ENCODE peak calls at places on chromosomes 6 and 20, in ten cellular contexts. C is HepG2, G is IMR-90, Z is GM23248, X is SK-N-MC, J is colonic mucosa, O is astrocyte, A is PC-3, R is mammary epithelial cell, L is fibroblast of lung. P is an unnamed sample.

GRCh38 chr20:17560344-17561074 is 9.4 kb upstream of the DSTN start:
- DNase-seq in J (no peak), R (no peak), A (peak; percentile 4), L (no peak), Z (no peak), X (no peak), C (no peak), G (no peak), O (no peak), P (no peak)

GRCh38 chr20:8581451-8582183 is 449.6 kb downstream of the PLCB1 start:
- DNase-seq in X (no peak), C (no peak), J (no peak), O (no peak), L (no peak), G (no peak), Z (no peak), A (no peak), R (no peak), P (no peak)

GRCh38 chr6:16764188-16764950 is 3.1 kb upstream of the ATXN1 start:
- DNase-seq in X (no peak), Z (peak; percentile 75), R (peak; percentile 17), C (peak; percentile 53), J (no peak), G (peak; percentile 76), L (peak; percentile 72), O (peak; percentile 65), A (peak; percentile 69), P (peak; percentile 31)

GRCh38 chr6:130183271-130184222 is 39.2 kb downstream of the SAMD3 start:
- DNase-seq in Z (no peak), R (no peak), G (no peak), A (no peak), J (no peak), O (no peak), C (no peak), X (no peak), L (no peak), P (no peak)

GRCh38 chr6:144548525-144548924 is 263.4 kb downstream of the UTRN start:
- DNase-seq in X (no peak), L (no peak), Z (no peak), O (no peak), C (no peak), G (no peak), R (no peak), A (no peak), J (no peak), P (no peak)

GRCh38 chr20:19828233-19828632 is 70.2 kb downstream of the RIN2 start:
- DNase-seq in C (peak; percentile 30), A (peak; percentile 97), X (no peak), Z (no peak), L (peak; percentile 71), G (peak; percentile 82), J (peak; percentile 18), R (peak; percentile 78), O (peak; percentile 58), P (peak; percentile 89)

GRCh38 chr6:133396225-133396624 is 155.1 kb downstream of the EYA4 start:
- DNase-seq in G (no peak), C (no peak), R (peak; percentile 5), X (no peak), A (peak; percentile 35), L (peak; percentile 26), O (peak; percentile 11), J (no peak), Z (no peak), P (no peak)

GRCh38 chr20:57326667-57327455 is 2.7 kb upstream of the SPO11 start:
- DNase-seq in Z (no peak), J (peak; percentile 51), G (no peak), A (peak; percentile 95), L (no peak), X (no peak), O (no peak), R (peak; percentile 95), C (no peak), P (peak; percentile 34)

GRCh38 chr20:63657260-63657936 is 714 bp upstream of the RTEL1 start:
- DNase-seq in Z (peak; percentile 58), J (no peak), X (no peak), A (no peak), R (no peak), O (no peak), C (no peak), L (no peak), G (no peak), P (no peak)

GRCh38 chr6:110589865-110590513 is 113.6 kb upstream of the SLC22A16 start:
- DNase-seq in C (no peak), R (no peak), A (no peak), X (no peak), O (no peak), G (no peak), J (no peak), L (no peak), Z (no peak), P (no peak)

GRCh38 chr6:139839506-139840156 is 465.2 kb upstream of the CITED2 start:
- DNase-seq in O (no peak), J (no peak), A (no peak), Z (peak; percentile 51), X (no peak), R (no peak), L (no peak), G (no peak), C (no peak), P (no peak)

GRCh38 chr6:123042412-123042811 is 46.4 kb downstream of the CLVS2 start:
- DNase-seq in R (no peak), O (no peak), C (no peak), A (no peak), L (no peak), Z (no peak), J (no peak), X (no peak), G (no peak), P (no peak)

GRCh38 chr20:20212675-20213096 is 155.2 kb upstream of the INSM1 start:
- DNase-seq in Z (no peak), C (no peak), L (no peak), R (no peak), O (no peak), G (no peak), X (no peak), A (no peak), J (no peak), P (no peak)

GRCh38 chr20:62266340-62266739 is 28.0 kb downstream of the OSBPL2 start:
- DNase-seq in G (no peak), A (peak; percentile 22), C (peak; percentile 39), L (peak; percentile 3), R (no peak), O (no peak), Z (no peak), X (no peak), J (no peak), P (no peak)

DNA sequence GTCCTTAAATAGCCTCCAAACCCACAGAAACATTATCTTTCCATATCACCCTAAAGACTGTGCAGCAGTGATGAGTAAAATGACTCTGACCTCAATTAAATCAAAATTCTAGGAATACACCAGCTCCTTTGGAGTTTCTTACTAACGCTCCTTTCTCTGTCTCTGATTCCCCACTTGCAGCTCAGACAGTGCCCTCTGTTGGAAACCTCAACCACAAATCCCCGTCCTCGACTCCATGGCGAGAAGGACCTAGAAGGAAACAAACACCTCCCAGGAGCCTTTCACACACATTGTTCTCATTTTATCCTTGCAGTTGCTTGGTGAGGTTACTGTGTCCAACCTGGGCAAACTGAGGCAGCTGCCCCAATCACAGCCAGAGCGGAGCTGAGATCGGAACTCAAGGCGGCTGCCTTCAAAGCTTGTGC is 17.7 kb upstream of the PARD6B start:
- DNase-seq in X (no peak), C (no peak), Z (peak; percentile 62), J (no peak), O (no peak), G (peak; percentile 61), A (peak; percentile 39), R (no peak), L (peak; percentile 52), P (no peak)
- H3K9ac ChIP-seq in X (no peak overlapping the region), C (no peak overlapping the region), Z (no peak overlapping the region), J (no peak overlapping the region), O (no peak overlapping the region), G (no peak overlapping the region), A (no peak overlapping the region), R (no peak overlapping the region), L (no peak overlapping the region), P (no peak overlapping the region)

GRCh38 chr20:49284818-49285217 is 7.0 kb upstream of the ZNFX1 start:
- DNase-seq in J (no peak), C (no peak), R (no peak), O (no peak), X (no peak), G (no peak), A (no peak), Z (no peak), L (no peak), P (no peak)
- H3K9me3 ChIP-seq in J (no peaks in the 10 kb centered on the region), C (no peaks in the 10 kb centered on the region), R (no peaks in the 10 kb centered on the region), O (peaks cover 22% of the 10 kb centered on the region), X (no peaks in the 10 kb centered on the region), G (peaks cover 27% of the 10 kb centered on the region), A (peaks cover 35% of the 10 kb centered on the region), Z (no peaks in the 10 kb centered on the region), L (peaks cover 15% of the 10 kb centered on the region), P (no peaks in the 10 kb centered on the region)

GRCh38 chr6:33073431-33073871 is at the start of gene HLA-DPA1:
- DNase-seq in R (peak; percentile 24), C (no peak), O (no peak), A (peak; percentile 40), L (no peak), Z (peak; percentile 62), G (peak; percentile 11), X (no peak), J (peak; percentile 28), P (peak; percentile 74)

GRCh38 chr6:33072508-33073100 is 845 bp downstream of the HLA-DPA1 start:
- DNase-seq in G (no peak), Z (no peak), R (no peak), A (no peak), J (no peak), X (no peak), L (no peak), O (no peak), C (no peak), P (no peak)

GRCh38 chr6:33075568-33076405 is at the start of gene HLA-DPB1:
- DNase-seq in R (peak; percentile 56), J (no peak), A (peak; percentile 59), X (no peak), L (peak; percentile 32), O (peak; percentile 26), Z (peak; percentile 79), G (peak; percentile 59), C (peak; percentile 20), P (peak; percentile 84)

GRCh38 chr6:33076406-33076934 is 680 bp downstream of the HLA-DPB1 start:
- DNase-seq in G (no peak), L (no peak), X (no peak), O (no peak), C (no peak), Z (no peak), A (no peak), J (no peak), R (no peak), P (no peak)

GRCh38 chr6:33075208-33075567 is 602 bp upstream of the HLA-DPB1 start:
- DNase-seq in Z (no peak), X (no peak), A (no peak), O (no peak), J (no peak), G (no peak), R (no peak), C (no peak), L (no peak), P (no peak)
- H3K9ac ChIP-seq in Z (no peak overlapping the region), X (no peak overlapping the region), A (no peak overlapping the region), O (no peak overlapping the region), J (no peak overlapping the region), G (no peak overlapping the region), R (no peak overlapping the region), C (no peak overlapping the region), L (no peak overlapping the region), P (no peak overlapping the region)

DNA sequence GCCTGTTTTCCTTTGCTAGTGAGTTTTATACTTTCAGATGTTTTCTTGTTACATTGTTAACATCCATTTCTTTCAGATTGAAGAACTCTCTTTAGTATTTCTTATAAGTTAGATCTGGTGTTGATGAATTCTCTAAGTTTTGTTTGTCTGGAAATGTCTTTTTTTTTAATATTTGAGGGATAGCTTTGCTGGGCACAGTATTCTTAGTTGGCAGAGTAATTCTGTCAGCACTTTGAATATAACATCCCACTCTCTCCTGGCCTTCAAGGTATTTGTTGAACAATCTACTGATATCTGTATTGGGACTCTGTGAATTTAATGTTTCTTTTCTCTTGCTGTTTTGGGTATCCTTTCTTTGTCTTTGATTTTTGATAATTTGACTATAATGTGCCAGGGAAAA is 79.4 kb upstream of the UST start:
- DNase-seq in C (no peak), R (no peak), O (no peak), Z (no peak), X (no peak), A (no peak), J (no peak), L (no peak), G (no peak), P (no peak)
- H3K9me3 ChIP-seq in C (peaks cover 42% of the 10 kb centered on the region), R (peaks cover 12% of the 10 kb centered on the region), O (peaks cover 4% of the 10 kb centered on the region), Z (peaks cover 3% of the 10 kb centered on the region), X (peaks cover 3% of the 10 kb centered on the region), A (no peaks in the 10 kb centered on the region), J (no peaks in the 10 kb centered on the region), L (no peaks in the 10 kb centered on the region), G (peaks cover 17% of the 10 kb centered on the region), P (no peaks in the 10 kb centered on the region)

P was measured in MM.1S.